ENCODE peak calls at places on chromosomes 4 and X, in eight cellular contexts. K is GM12892; Y is activated naive CD4-positive, alpha-beta T cell treated with anti-CD3 and anti-CD28 coated beads, Interleukin-2, amount 50 U/mL, for 16 hours; F is kidney tubule cell; Q is GM23248; Z is T-helper 22 cell; W is hepatocyte; A is Caki2. C is an unnamed sample.
A peak's percentile ranks its signal among the peaks of the same experiment; 100 is the strongest.

GRCh38 chr4:3771932-3772495 is 5.8 kb downstream of the ADRA2C start:
- DNase-seq in F (no peak), K (no peak), Q (no peak), A (no peak), Y (no peak), W (no peak), Z (no peak), C (no peak)

GRCh38 chrX:107153005-107153404 is 34.4 kb upstream of the RBM41 start:
- DNase-seq in A (no peak), W (no peak), F (no peak), K (no peak), Q (no peak), Z (no peak), Y (no peak), C (no peak)

GRCh38 chr4:141417387-141417786 is 196.7 kb downstream of the ZNF330 start:
- DNase-seq in K (no peak), F (no peak), Z (no peak), W (no peak), Y (no peak), A (no peak), Q (peak; percentile 79), C (no peak)

GRCh38 chr4:6047130-6047673 is 29.0 kb upstream of the C4orf50 start:
- DNase-seq in K (no peak), F (peak; percentile 6), Z (no peak), A (no peak), Q (no peak), Y (no peak), W (peak; percentile 28), C (no peak)

GRCh38 chrX:8049827-8050226 is 121.2 kb downstream of the VCX2 start:
- DNase-seq in Z (no peak), W (no peak), Q (no peak), Y (no peak), F (no peak), A (no peak), K (no peak), C (no peak)

GRCh38 chr4:86579941-86580340 is 14.2 kb upstream of the PTPN13 start:
- DNase-seq in Q (no peak), Z (no peak), F (peak; percentile 49), W (no peak), Y (no peak), K (no peak), A (peak; percentile 51), C (no peak)

GRCh38 chr4:1012031-1012739 is 759 bp downstream of the FGFRL1 start:
- DNase-seq in W (peak; percentile 70), Z (peak; percentile 33), K (no peak), Q (peak; percentile 66), A (peak; percentile 63), F (peak; percentile 60), Y (peak; percentile 35), C (no peak)

GRCh38 chr4:38747629-38748028 is 35.2 kb downstream of the TLR10 start:
- DNase-seq in W (no peak), A (no peak), Y (no peak), Z (no peak), F (no peak), K (no peak), Q (no peak), C (no peak)

GRCh38 chr4:2046031-2046961 is 12.8 kb upstream of the NAT8L start:
- DNase-seq in A (no peak), Y (no peak), W (no peak), Q (no peak), F (no peak), K (no peak), Z (no peak), C (no peak)

GRCh38 chr4:110624904-110625494 is 2.1 kb upstream of the PITX2 start:
- DNase-seq in K (no peak), W (no peak), F (no peak), Y (no peak), Q (no peak), A (no peak), Z (no peak), C (no peak)

GRCh38 chrX:40201486-40201885 is 103.7 kb upstream of the BCOR start:
- DNase-seq in Y (no peak), Q (no peak), K (peak; percentile 33), W (no peak), A (peak; percentile 2), Z (no peak), F (no peak), C (no peak)

GRCh38 chr4:142080960-142081359 is 444.6 kb downstream of the IL15 start:
- DNase-seq in F (no peak), K (no peak), Z (no peak), W (peak; percentile 18), A (no peak), Y (no peak), Q (no peak), C (no peak)

GRCh38 chr4:5798447-5798846 is 87.4 kb downstream of the EVC start:
- DNase-seq in K (no peak), Z (no peak), Q (peak; percentile 28), W (no peak), F (peak; percentile 35), A (no peak), Y (no peak), C (no peak)

GRCh38 chr4:171813195-171813955 is at the start of gene GALNTL6:
- DNase-seq in A (no peak), Q (peak; percentile 25), F (peak; percentile 16), W (peak; percentile 43), K (no peak), Z (no peak), Y (no peak), C (no peak)

GRCh38 chr4:95190751-95191436 is 357.9 kb downstream of the UNC5C start:
- DNase-seq in A (no peak), Z (no peak), F (no peak), Y (no peak), K (no peak), W (peak; percentile 66), Q (no peak), C (no peak)

GRCh38 chrX:63350551-63350950 is 581 bp downstream of the SPIN4 start:
- DNase-seq in Y (no peak), K (no peak), A (peak; percentile 35), W (peak; percentile 18), F (peak; percentile 51), Z (no peak), Q (peak; percentile 34), C (no peak)

GRCh38 chr4:64771149-64771548 is 361.9 kb upstream of the TECRL start:
- DNase-seq in F (no peak), Q (no peak), K (no peak), Y (no peak), W (no peak), A (no peak), Z (no peak), C (no peak)

GRCh38 chr4:13171292-13172057 is 312.7 kb downstream of the RAB28 start:
- DNase-seq in A (no peak), Y (no peak), Z (no peak), W (no peak), F (no peak), Q (no peak), K (no peak), C (no peak)